ENCODE peak calls at places on chromosome 5, in four cellular contexts. A, K, O and X are unnamed samples.

GRCh38 chr5:159163027-159163699 is 46.2 kb downstream of the RNF145 start:
- DNase-seq in K (no peak), O (no peak), A (peak), X (no peak)

GRCh38 chr5:36739751-36740221 is 133.4 kb downstream of the SLC1A3 start:
- DNase-seq in O (peak), A (peak), K (peak), X (peak)

GRCh38 chr5:157990583-157991181 is 131.7 kb upstream of the CLINT1 start:
- DNase-seq in O (no peak), A (no peak), K (no peak), X (no peak)

GRCh38 chr5:165119175-165119574 is 1613.8 kb downstream of the MAT2B start:
- DNase-seq in O (no peak), A (no peak), K (no peak), X (no peak)

GRCh38 chr5:173645437-173645807 is 29.0 kb upstream of the BOD1 start:
- DNase-seq in A (peak), K (peak), O (no peak), X (peak)

GRCh38 chr5:78757269-78758053 is 108.9 kb upstream of the LHFPL2 start:
- DNase-seq in A (peak), K (no peak), O (no peak), X (no peak)

GRCh38 chr5:107563957-107564544 is 106.7 kb downstream of the EFNA5 start:
- DNase-seq in K (no peak), O (no peak), A (no peak), X (peak)

GRCh38 chr5:39264528-39264927 is 45.2 kb upstream of the FYB1 start:
- DNase-seq in K (no peak), A (no peak), O (no peak), X (no peak)

GRCh38 chr5:170267431-170268152 is 30.0 kb downstream of the LCP2 start:
- DNase-seq in A (peak), K (peak), O (peak), X (peak)

GRCh38 chr5:133193794-133194193 is 142.0 kb downstream of the HSPA4 start:
- DNase-seq in O (no peak), A (no peak), K (no peak), X (no peak)

GRCh38 chr5:150632305-150633160 is 7.9 kb upstream of the SYNPO start:
- DNase-seq in K (no peak), A (peak), O (no peak), X (no peak)

GRCh38 chr5:74539986-74540385 is 100.5 kb downstream of the ENC1 start:
- DNase-seq in K (no peak), A (peak), O (no peak), X (no peak)

GRCh38 chr5:148311516-148311915 is 707 bp upstream of the SPINK7 start:
- DNase-seq in A (no peak), K (no peak), O (no peak), X (no peak)

GRCh38 chr5:5419291-5420210 is 2.9 kb upstream of the ICE1 start:
- DNase-seq in K (peak), O (no peak), A (peak), X (peak)

GRCh38 chr5:139296862-139297326 is 3.4 kb downstream of the MATR3 start:
- DNase-seq in O (peak), K (no peak), A (no peak), X (no peak)
- H3K4ac ChIP-seq in O (no peak), K (no peak), A (no peak), X (no peak)

GRCh38 chr5:95241-95980 is 3.4 kb downstream of the PLEKHG4B start:
- DNase-seq in A (no peak), K (no peak), O (no peak), X (no peak)
- H3K56ac ChIP-seq in A (no peak), K (no peak), O (no peak), X (no peak)

GRCh38 chr5:180809403-180810209 is 7.0 kb upstream of the MGAT1 start:
- DNase-seq in A (peak), K (peak), O (no peak), X (peak)
- H3K4ac ChIP-seq in A (peak), K (no peak), O (peak), X (peak)

GRCh38 chr5:72268753-72269410 is 51.2 kb downstream of the MRPS27 start:
- DNase-seq in A (peak), K (peak), O (peak), X (peak)

GRCh38 chr5:72267685-72268084 is 52.4 kb downstream of the MRPS27 start:
- DNase-seq in K (no peak), O (no peak), A (peak), X (no peak)

GRCh38 chr5:72269411-72269780 is 50.6 kb downstream of the MRPS27 start:
- DNase-seq in A (no peak), O (no peak), K (no peak), X (no peak)

GRCh38 chr5:72266862-72267261 is 53.2 kb downstream of the MRPS27 start:
- DNase-seq in K (no peak), A (no peak), O (no peak), X (no peak)

DNA sequence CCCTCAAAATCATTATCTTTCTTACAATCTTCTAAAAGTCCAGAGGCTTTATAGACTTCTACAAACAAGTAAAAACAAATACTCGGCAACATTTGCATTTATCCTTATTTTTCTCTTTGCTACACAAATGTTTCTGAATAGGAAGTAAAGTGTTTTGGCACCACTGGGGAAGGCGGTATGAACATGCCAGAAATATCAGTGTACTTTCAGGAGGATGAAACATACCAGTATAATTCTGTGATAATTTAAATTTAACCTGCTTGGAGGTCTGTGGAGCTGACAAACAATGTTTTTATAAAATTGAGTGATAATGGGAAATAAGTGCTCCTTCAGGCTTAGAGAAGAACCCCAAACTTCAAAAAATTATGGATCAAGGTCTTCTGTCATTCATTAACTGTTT is 51.8 kb downstream of the MRPS27 start:
- DNase-seq in A (no peak), K (no peak), O (no peak), X (no peak)
- H3K56ac ChIP-seq in A (no peak), K (no peak), O (no peak), X (no peak)

GRCh38 chr5:116456036-116456435 is 118.6 kb downstream of the SEMA6A start:
- DNase-seq in A (no peak), K (no peak), O (no peak), X (no peak)

GRCh38 chr5:116455061-116455460 is 119.6 kb downstream of the SEMA6A start:
- DNase-seq in A (peak), K (no peak), O (no peak), X (no peak)

GRCh38 chr5:116453920-116454319 is 120.7 kb downstream of the SEMA6A start:
- DNase-seq in K (no peak), O (no peak), A (no peak), X (no peak)

GRCh38 chr5:116452774-116453368 is 121.8 kb downstream of the SEMA6A start:
- DNase-seq in O (no peak), K (no peak), A (no peak), X (peak)

GRCh38 chr5:116454417-116454927 is 120.2 kb downstream of the SEMA6A start:
- DNase-seq in A (peak), O (no peak), K (no peak), X (peak)
- H3K4ac ChIP-seq in A (no peak), O (no peak), K (no peak), X (no peak)

GRCh38 chr5:72648511-72648910 is 141.3 kb upstream of the ZNF366 start:
- DNase-seq in A (peak), O (no peak), K (no peak), X (no peak)
- H3K56ac ChIP-seq in A (no peak), O (no peak), K (no peak), X (no peak)

GRCh38 chr5:171926311-171926710 is 80.1 kb downstream of the FBXW11 start:
- DNase-seq in K (no peak), O (no peak), A (no peak), X (peak)
- H3K4ac ChIP-seq in K (no peak), O (no peak), A (no peak), X (no peak)

GRCh38 chr5:140018517-140018916 is 24.6 kb downstream of the NRG2 start:
- DNase-seq in K (no peak), O (no peak), A (no peak), X (no peak)

GRCh38 chr5:140018920-140019644 is 24.0 kb downstream of the NRG2 start:
- DNase-seq in O (no peak), A (no peak), K (no peak), X (no peak)

GRCh38 chr5:140017397-140018095 is 25.6 kb downstream of the NRG2 start:
- DNase-seq in A (no peak), K (no peak), O (no peak), X (no peak)

GRCh38 chr5:140015706-140016105 is 27.4 kb downstream of the NRG2 start:
- DNase-seq in A (no peak), O (no peak), K (no peak), X (no peak)

DNA sequence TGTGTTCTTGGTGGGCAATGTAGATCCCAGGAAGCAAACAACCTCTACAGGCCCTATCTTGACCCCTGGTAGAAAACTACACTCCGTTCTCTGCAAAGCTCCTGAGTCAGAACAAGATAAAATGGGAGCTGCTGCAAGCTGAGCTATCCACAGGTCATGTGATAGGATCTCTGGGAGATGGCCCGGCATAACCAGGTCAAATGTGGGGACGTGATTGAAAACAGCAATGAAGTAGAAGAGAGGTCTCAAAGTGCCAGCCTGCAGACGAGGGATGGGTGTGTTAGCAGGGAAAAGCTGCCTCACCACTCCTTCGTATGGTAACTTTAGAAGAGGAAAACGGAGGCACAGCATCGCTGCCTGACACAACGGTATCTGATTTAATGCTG is 25.0 kb downstream of the NRG2 start:
- DNase-seq in O (no peak), A (no peak), K (no peak), X (no peak)
- H3K56ac ChIP-seq in O (no peak), A (no peak), K (no peak), X (no peak)

DNA sequence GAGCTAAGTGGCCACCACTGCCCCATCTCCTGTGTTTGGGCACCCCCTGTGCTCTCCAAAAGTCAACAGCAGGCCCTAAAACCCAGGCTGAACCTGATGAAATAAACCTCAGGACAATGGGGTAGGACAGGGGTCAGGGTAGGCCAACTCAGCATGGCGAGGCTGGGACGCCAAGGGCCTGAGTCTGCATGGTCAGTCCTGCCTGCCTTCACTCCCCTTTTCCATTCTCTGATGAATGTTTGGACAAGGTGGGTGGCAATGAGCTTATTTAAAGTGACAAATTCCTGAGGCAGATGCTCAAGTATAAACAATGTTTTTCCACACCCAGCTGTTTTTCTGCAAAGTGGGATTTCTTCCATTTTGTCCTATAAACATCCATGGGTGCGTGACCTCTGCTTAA is 47.2 kb upstream of the CXCL14 start:
- DNase-seq in A (no peak), O (peak), K (no peak), X (no peak)
- H3K4ac ChIP-seq in A (no peak), O (no peak), K (no peak), X (no peak)